ENCODE peak calls at places on chromosomes 4 and X, in eight cellular contexts. P is cardiac fibroblast, I is upper lobe of left lung, B is spleen, H is esophagus muscularis mucosa, Z is OCI-LY7, W is pancreas, V is fibroblast of pulmonary artery. N is an unnamed sample.

GRCh38 chr4:109820563-109820962 is 5.0 kb downstream of the GAR1 start:
- DNase-seq in I (no peak), B (no peak), V (peak), W (no peak), H (no peak), P (peak), Z (no peak), N (no peak)

GRCh38 chr4:142322996-142323395 is 523.1 kb downstream of the INPP4B start:
- DNase-seq in V (no peak), H (no peak), W (no peak), Z (no peak), B (no peak), I (no peak), P (no peak), N (no peak)

GRCh38 chrX:151729056-151729725 is 5.4 kb upstream of the CNGA2 start:
- DNase-seq in W (no peak), V (no peak), H (no peak), B (peak), P (no peak), I (no peak), Z (no peak), N (no peak)

GRCh38 chr4:40530961-40531635 is 98.6 kb downstream of the RBM47 start:
- DNase-seq in I (no peak), Z (no peak), V (no peak), P (no peak), W (no peak), H (no peak), B (no peak), N (no peak)

GRCh38 chr4:8409271-8410065 is 31.1 kb downstream of the ACOX3 start:
- DNase-seq in H (no peak), Z (no peak), B (peak), V (peak), W (no peak), P (peak), I (peak), N (no peak)

GRCh38 chr4:139841464-139842195 is 176.0 kb downstream of the MGST2 start:
- DNase-seq in Z (peak), B (no peak), H (peak), W (peak), I (no peak), P (no peak), V (no peak), N (no peak)

GRCh38 chr4:168852933-168853713 is 156.9 kb downstream of the CBR4 start:
- DNase-seq in P (no peak), V (no peak), H (no peak), I (no peak), Z (no peak), W (no peak), B (no peak), N (no peak)

GRCh38 chr4:26273308-26273980 is 47.4 kb upstream of the RBPJ start:
- DNase-seq in W (no peak), B (no peak), V (no peak), I (peak), H (no peak), P (no peak), Z (no peak), N (no peak)

GRCh38 chrX:57070185-57070984 is 51.0 kb downstream of the SPIN2B start:
- DNase-seq in I (no peak), B (no peak), W (no peak), H (no peak), V (peak), Z (no peak), P (no peak), N (no peak)

GRCh38 chr4:6222761-6223292 is 22.5 kb upstream of the JAKMIP1 start:
- DNase-seq in V (no peak), I (no peak), H (no peak), W (peak), Z (no peak), P (no peak), B (no peak), N (no peak)

GRCh38 chrX:107561468-107562215 is 66.7 kb upstream of the PRPS1 start:
- DNase-seq in H (no peak), P (peak), V (no peak), I (no peak), B (no peak), W (no peak), Z (no peak), N (no peak)

GRCh38 chrX:130702867-130703707 is 199.9 kb downstream of the ENOX2 start:
- DNase-seq in I (no peak), V (no peak), W (no peak), H (no peak), Z (no peak), P (peak), B (no peak), N (no peak)

GRCh38 chrX:11541510-11541909 is 124.2 kb downstream of the ARHGAP6 start:
- DNase-seq in P (no peak), H (no peak), I (no peak), V (peak), W (no peak), Z (no peak), B (no peak), N (no peak)

GRCh38 chr4:156999175-156999517 is 27.5 kb upstream of the PDGFC start:
- DNase-seq in W (peak), H (no peak), Z (no peak), I (peak), P (peak), B (no peak), V (peak), N (peak)

GRCh38 chrX:108712886-108713285 is 23.5 kb downstream of the IRS4 start:
- DNase-seq in H (no peak), I (no peak), V (no peak), P (no peak), B (no peak), Z (no peak), W (no peak), N (no peak)

GRCh38 chr4:184949020-184949419 is 69.3 kb upstream of the HELT start:
- DNase-seq in V (no peak), I (no peak), P (no peak), W (no peak), Z (no peak), B (no peak), H (peak), N (no peak)

GRCh38 chr4:20687894-20688293 is 12.4 kb upstream of the PACRGL start:
- DNase-seq in V (peak), P (peak), I (no peak), W (no peak), B (no peak), Z (no peak), H (no peak), N (peak)

GRCh38 chr4:19850909-19851308 is 400.8 kb upstream of the SLIT2 start:
- DNase-seq in B (no peak), I (no peak), P (peak), V (peak), W (no peak), Z (no peak), H (no peak), N (peak)

GRCh38 chr4:140862182-140862442 is 105.9 kb upstream of the TBC1D9 start:
- DNase-seq in V (no peak), I (no peak), Z (no peak), H (no peak), P (no peak), B (no peak), W (no peak), N (no peak)

GRCh38 chr4:86706923-86707597 is 112.9 kb downstream of the PTPN13 start:
- DNase-seq in Z (no peak), I (no peak), B (no peak), P (peak), H (no peak), W (no peak), V (peak), N (no peak)

GRCh38 chr4:112830753-112831386 is 193.9 kb downstream of the LARP7 start:
- DNase-seq in Z (no peak), I (no peak), H (no peak), P (no peak), V (no peak), B (no peak), W (no peak), N (no peak)

GRCh38 chrX:96704661-96705060 is 20.0 kb downstream of the DIAPH2 start:
- DNase-seq in H (no peak), V (peak), Z (no peak), P (peak), W (no peak), I (no peak), B (no peak), N (no peak)

GRCh38 chr4:180422989-180423766 is 1820.0 kb upstream of the TENM3 start:
- DNase-seq in I (no peak), H (no peak), B (no peak), W (no peak), V (no peak), Z (no peak), P (no peak), N (no peak)

GRCh38 chr4:119151161-119151560 is 15.5 kb downstream of the MYOZ2 start:
- DNase-seq in B (no peak), V (peak), W (no peak), H (no peak), I (no peak), Z (no peak), P (no peak), N (no peak)

GRCh38 chrX:138723301-138723700 is 11.8 kb upstream of the FGF13 start:
- DNase-seq in H (no peak), W (no peak), V (no peak), P (no peak), Z (no peak), B (no peak), I (no peak), N (no peak)

GRCh38 chrX:31337332-31337731 is 265.5 kb upstream of the FTHL17 start:
- DNase-seq in P (no peak), W (no peak), H (no peak), I (no peak), Z (no peak), V (no peak), B (no peak), N (no peak)

GRCh38 chrX:40581333-40581910 is 652 bp downstream of the ATP6AP2 start:
- DNase-seq in I (no peak), V (peak), B (no peak), H (no peak), P (peak), Z (peak), W (peak), N (peak)

GRCh38 chr4:105808459-105809041 is 86.7 kb upstream of the NPNT start:
- DNase-seq in W (no peak), Z (no peak), I (no peak), H (no peak), V (peak), B (no peak), P (peak), N (peak)
- H3K4me3 ChIP-seq in W (no peak), Z (no peak), I (no peak), H (peak), V (no peak), B (no peak), P (no peak), N (no peak)

DNA sequence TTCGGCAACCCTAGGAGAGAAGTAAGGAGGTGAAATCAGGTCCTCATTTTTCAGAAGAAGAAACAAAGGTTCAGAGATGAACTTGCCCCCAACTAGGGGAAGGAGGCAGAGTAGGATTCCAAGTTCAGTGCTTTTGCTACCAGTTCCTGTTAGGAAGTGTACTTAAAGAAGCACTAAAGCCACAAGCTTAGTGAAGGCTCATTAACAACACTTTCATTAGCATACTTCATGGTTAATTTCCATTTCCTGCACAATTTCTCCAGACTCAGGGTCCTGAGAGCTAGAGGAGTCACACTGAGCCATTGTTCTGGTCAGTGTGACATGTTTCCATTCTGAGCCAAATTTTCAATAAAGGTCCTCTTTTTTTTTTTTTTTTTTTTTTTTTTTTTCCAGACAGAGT is 52.0 kb downstream of the VSIG4 start:
- DNase-seq in I (no peak), B (no peak), V (no peak), Z (no peak), W (no peak), P (no peak), H (no peak), N (no peak)
- H3K4me3 ChIP-seq in I (no peak), B (no peak), V (no peak), Z (no peak), W (no peak), P (no peak), H (no peak), N (no peak)

GRCh38 chr4:186621959-186622553 is 66.7 kb upstream of the MTNR1A start:
- DNase-seq in I (no peak), V (peak), P (peak), H (peak), W (no peak), Z (no peak), B (no peak), N (peak)
- H3K4me3 ChIP-seq in I (no peak), V (no peak), P (peak), H (no peak), W (no peak), Z (no peak), B (no peak), N (no peak)

DNA sequence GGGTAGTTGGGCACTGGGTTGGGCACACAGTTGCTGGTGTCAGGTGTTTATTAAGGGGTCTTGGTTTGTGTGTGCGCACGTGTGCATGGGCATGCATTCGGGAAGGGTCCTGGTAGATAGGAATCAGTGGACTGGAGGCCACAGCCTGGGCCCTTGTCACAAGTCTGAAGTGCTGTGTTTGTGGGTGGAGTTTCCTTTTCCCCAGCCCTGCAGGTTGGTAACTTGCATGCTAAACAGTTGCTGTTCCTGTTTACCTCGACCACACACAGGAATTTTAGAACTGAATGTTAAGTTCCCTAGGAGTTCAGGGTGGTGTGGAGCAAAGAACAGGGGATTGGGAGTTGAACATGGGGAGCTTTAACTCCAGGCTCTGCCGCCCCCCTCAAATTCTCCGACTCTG is 48.8 kb downstream of the STARD8 start:
- DNase-seq in W (no peak), V (no peak), I (peak), B (peak), P (no peak), H (no peak), Z (no peak), N (no peak)
- H3K4me3 ChIP-seq in W (no peak), V (no peak), I (no peak), B (no peak), P (no peak), H (peak), Z (no peak), N (no peak)